ENCODE peak calls at places on chromosomes 16 and 17, in eight cellular contexts. X, L, W, Z, E, U, J and I are unnamed samples.

GRCh38 chr17:71427801-71428200 is 693.0 kb upstream of the SOX9 start:
- DNase-seq in X (no peak), L (no peak), W (no peak), Z (no peak), E (no peak), U (no peak), J (no peak), I (no peak)

GRCh38 chr17:13970531-13970930 is 98.8 kb upstream of the COX10 start:
- DNase-seq in X (no peak), L (no peak), W (no peak), Z (no peak), E (no peak), U (no peak), J (no peak), I (no peak)

GRCh38 chr16:76932541-76933211 is 258.3 kb upstream of the MON1B start:
- DNase-seq in X (no peak), L (no peak), W (no peak), Z (no peak), E (no peak), U (no peak), J (no peak), I (no peak)

GRCh38 chr17:65531508-65532431 is 29.7 kb downstream of the AXIN2 start:
- DNase-seq in X (no peak), L (peak), W (peak), Z (no peak), E (no peak), U (no peak), J (no peak), I (no peak)

GRCh38 chr16:88878967-88879787 is 12.7 kb upstream of the PABPN1L start:
- DNase-seq in X (no peak), L (no peak), W (no peak), Z (no peak), E (no peak), U (no peak), J (no peak), I (no peak)

GRCh38 chr16:165539-166374 is at the start of gene HBM:
- DNase-seq in X (no peak), L (no peak), W (no peak), Z (no peak), E (no peak), U (no peak), J (no peak), I (no peak)

GRCh38 chr16:86355951-86356350 is 154.4 kb upstream of the FOXF1 start:
- DNase-seq in X (no peak), L (no peak), W (no peak), Z (no peak), E (no peak), U (no peak), J (no peak), I (no peak)

GRCh38 chr17:65518256-65518655 is 43.2 kb downstream of the AXIN2 start:
- DNase-seq in X (no peak), L (no peak), W (no peak), Z (no peak), E (no peak), U (no peak), J (no peak), I (no peak)

GRCh38 chr17:78962345-78962983 is 17.3 kb downstream of the LGALS3BP start:
- DNase-seq in X (no peak), L (no peak), W (no peak), Z (no peak), E (no peak), U (no peak), J (no peak), I (no peak)

GRCh38 chr16:30652005-30652296 is 1.2 kb downstream of the PRR14 start:
- DNase-seq in X (no peak), L (no peak), W (no peak), Z (no peak), E (no peak), U (no peak), J (no peak), I (no peak)

GRCh38 chr17:55817273-55817709 is 66.4 kb downstream of the PCTP start:
- DNase-seq in X (no peak), L (no peak), W (no peak), Z (no peak), E (no peak), U (no peak), J (no peak), I (no peak)

GRCh38 chr16:66750279-66751134 is 902 bp downstream of the DYNC1LI2 start:
- DNase-seq in X (peak), L (no peak), W (no peak), Z (no peak), E (no peak), U (no peak), J (peak), I (no peak)

GRCh38 chr17:265726-266125 is 84.3 kb upstream of the DOC2B start:
- DNase-seq in X (no peak), L (peak), W (no peak), Z (no peak), E (no peak), U (no peak), J (no peak), I (no peak)

GRCh38 chr16:16014329-16015224 is 65.2 kb downstream of the ABCC1 start:
- DNase-seq in X (no peak), L (peak), W (no peak), Z (no peak), E (no peak), U (no peak), J (no peak), I (no peak)

GRCh38 chr17:46866747-46867146 is 15.4 kb downstream of the WNT9B start:
- DNase-seq in X (no peak), L (no peak), W (no peak), Z (no peak), E (no peak), U (no peak), J (no peak), I (no peak)

GRCh38 chr16:19858006-19858653 is 26.5 kb downstream of the GPRC5B start:
- DNase-seq in X (no peak), L (no peak), W (no peak), Z (no peak), E (no peak), U (peak), J (no peak), I (no peak)

GRCh38 chr17:20066253-20066652 is 57.1 kb downstream of the SPECC1 start:
- DNase-seq in X (no peak), L (peak), W (no peak), Z (no peak), E (no peak), U (no peak), J (no peak), I (no peak)

GRCh38 chr17:38455288-38455915 is 27.1 kb downstream of the ARHGAP23 start:
- DNase-seq in X (no peak), L (no peak), W (no peak), Z (no peak), E (no peak), U (no peak), J (no peak), I (no peak)

GRCh38 chr16:84177740-84178070 is 9.2 kb downstream of the TAF1C start:
- DNase-seq in X (no peak), L (no peak), W (no peak), Z (no peak), E (no peak), U (no peak), J (no peak), I (no peak)

GRCh38 chr16:85426806-85427205 is 186.3 kb upstream of the GSE1 start:
- DNase-seq in X (no peak), L (no peak), W (peak), Z (no peak), E (no peak), U (no peak), J (no peak), I (no peak)